ENCODE peak calls at places on chromosomes 5 and 9, in four cellular contexts. L, X, B and J are unnamed samples.

GRCh38 chr5:154583545-154584168 is 105.6 kb upstream of the HAND1 start:
- DNase-seq in B (no peak), X (no peak), L (no peak), J (no peak)

GRCh38 chr9:81035171-81035570 is 654.2 kb downstream of the TLE1 start:
- DNase-seq in L (no peak), X (peak; percentile 5), B (no peak), J (no peak)

GRCh38 chr9:130193531-130194405 is 21.6 kb downstream of the NCS1 start:
- DNase-seq in B (no peak), X (peak; percentile 69), L (no peak), J (no peak)

GRCh38 chr9:124145903-124146575 is 111.7 kb upstream of the NEK6 start:
- DNase-seq in L (no peak), B (no peak), X (no peak), J (no peak)

GRCh38 chr5:14258840-14259239 is 115.7 kb downstream of the TRIO start:
- DNase-seq in B (no peak), L (no peak), X (no peak), J (no peak)

GRCh38 chr9:129143461-129143927 is 32.3 kb downstream of the PTPA start:
- DNase-seq in L (peak; percentile 82), X (no peak), B (no peak), J (peak; percentile 66)

GRCh38 chr5:151454166-151454565 is 6.8 kb downstream of the SLC36A1 start:
- DNase-seq in B (no peak), L (no peak), X (no peak), J (no peak)

GRCh38 chr9:83012160-83012559 is 50.8 kb downstream of the RASEF start:
- DNase-seq in L (no peak), B (no peak), X (no peak), J (no peak)

GRCh38 chr9:126499005-126499910 is 114.5 kb upstream of the LMX1B start:
- DNase-seq in B (peak; percentile 46), L (no peak), X (peak; percentile 82), J (peak; percentile 65)

GRCh38 chr5:181161534-181162175 is 14.3 kb downstream of the OR2V2 start:
- DNase-seq in X (no peak), B (no peak), L (no peak), J (no peak)

GRCh38 chr5:181156758-181157157 is 9.4 kb downstream of the OR2V2 start:
- DNase-seq in B (no peak), X (no peak), L (no peak), J (no peak)

GRCh38 chr5:181160144-181160754 is 12.9 kb downstream of the OR2V2 start:
- DNase-seq in B (peak; percentile 66), L (peak; percentile 33), X (peak; percentile 86), J (no peak)

GRCh38 chr5:181158869-181159268 is 11.5 kb downstream of the OR2V2 start:
- DNase-seq in B (no peak), L (no peak), X (no peak), J (no peak)

DNA sequence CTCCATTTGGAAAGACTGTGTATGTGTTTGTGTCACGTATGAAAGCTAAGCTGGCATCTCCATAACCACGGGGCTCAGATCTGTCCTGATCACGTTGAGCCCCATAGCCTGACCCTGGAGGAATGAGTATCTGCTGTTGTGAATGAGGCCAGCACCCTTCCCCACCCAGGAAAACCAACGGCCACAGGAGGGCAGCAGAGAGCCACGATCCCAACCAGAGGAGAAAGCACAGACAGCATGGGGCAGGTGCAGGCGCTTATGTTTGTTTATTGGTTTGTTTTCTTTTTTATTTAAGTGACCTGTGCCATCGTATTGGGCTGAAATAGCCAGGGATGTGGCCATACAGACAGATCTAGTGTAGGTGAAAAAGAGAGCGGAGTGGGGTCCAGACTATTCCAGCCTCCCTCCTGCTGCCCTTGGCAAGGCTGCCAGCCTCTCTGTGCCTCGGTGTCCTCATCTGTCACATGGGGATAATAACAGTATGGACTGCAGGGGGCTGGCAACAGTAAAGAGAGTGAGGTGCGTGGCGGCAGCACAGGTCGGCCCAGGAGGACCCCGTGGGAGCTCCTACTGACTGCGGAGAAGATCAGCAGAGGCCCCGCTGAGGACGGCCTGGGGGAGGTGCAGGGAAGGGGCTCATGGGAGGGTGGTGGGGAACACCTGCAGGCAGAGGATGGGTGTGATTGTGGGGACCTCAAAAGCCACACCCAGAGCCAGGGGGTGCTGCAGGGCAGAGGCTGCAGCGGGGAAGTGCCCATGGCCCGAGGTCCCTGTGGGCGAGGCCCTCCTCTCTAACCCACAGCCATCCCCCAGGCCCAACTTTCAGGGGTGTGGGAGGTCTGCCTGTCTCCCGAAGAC is 12.1 kb downstream of the OR2V2 start:
- DNase-seq in B (peak; percentile 79), L (peak; percentile 84), X (peak; percentile 82), J (peak; percentile 85)
- H3K27ac ChIP-seq in B (peak overlapping the region; percentile 81), L (peak overlapping the region; percentile 80), X (peak overlapping the region; percentile 82), J (no peak overlapping the region)

GRCh38 chr5:141135030-141135717 is at the start of gene PCDHB5:
- DNase-seq in B (no peak), L (no peak), X (no peak), J (no peak)
- TF ChIP-seq CTCF in B (peak; percentile 12), L (peak; percentile 53), X (peak; percentile 36), J (peak; percentile 32)

GRCh38 chr5:116837876-116838568 is 263.4 kb upstream of the SEMA6A start:
- DNase-seq in X (peak; percentile 25), B (no peak), L (no peak), J (no peak)
- H3K27ac ChIP-seq in X (no peak overlapping the region), B (no peak overlapping the region), L (no peak overlapping the region), J (no peak overlapping the region)

DNA sequence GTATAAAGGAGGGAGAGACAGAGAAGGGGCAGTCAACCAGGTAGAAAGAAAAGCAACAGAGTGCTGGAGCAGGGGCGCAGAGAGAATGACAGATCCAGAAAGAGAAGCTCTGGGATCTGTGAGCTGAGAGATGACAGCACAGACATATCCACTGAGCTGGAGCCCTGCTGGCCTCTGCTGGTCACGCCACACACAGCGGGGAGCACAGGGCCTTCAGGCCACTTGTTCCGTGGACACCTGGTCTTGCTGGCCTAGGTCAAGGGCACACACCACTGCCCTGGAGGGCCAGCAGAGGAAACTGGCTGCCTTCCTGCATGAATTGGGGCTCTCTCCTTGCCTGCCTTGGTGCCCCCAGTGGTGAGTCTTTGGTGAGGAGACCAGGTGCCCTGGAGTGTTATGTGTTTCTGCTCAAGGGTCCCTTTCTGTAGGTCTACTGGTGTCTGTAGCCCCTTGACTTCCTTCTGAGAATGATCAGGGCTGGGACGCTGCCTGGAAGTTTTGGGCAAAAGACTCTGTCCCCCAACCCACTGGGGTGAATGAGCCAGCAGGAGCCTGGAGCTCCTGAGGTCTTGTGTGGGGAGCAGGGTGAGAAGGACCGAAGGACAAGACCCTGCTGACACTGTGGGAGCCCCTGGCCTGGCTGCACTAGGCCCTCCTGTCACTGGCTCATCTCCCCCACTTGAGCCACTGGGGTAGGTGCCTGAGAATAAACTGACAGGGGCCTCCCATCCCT is 59.2 kb upstream of the ADAMTS2 start:
- DNase-seq in B (no peak), X (peak; percentile 62), L (no peak), J (no peak)
- TF ChIP-seq CTCF in B (no peak), X (no peak), L (peak; percentile 35), J (peak; percentile 21)

GRCh38 chr5:55601209-55601618 is 66.5 kb upstream of the PLPP1 start:
- DNase-seq in L (peak; percentile 80), B (no peak), X (no peak), J (peak; percentile 62)
- H3K27ac ChIP-seq in L (peak overlapping the region; percentile 97), B (no peak overlapping the region), X (peak overlapping the region; percentile 90), J (peak overlapping the region; percentile 86)

DNA sequence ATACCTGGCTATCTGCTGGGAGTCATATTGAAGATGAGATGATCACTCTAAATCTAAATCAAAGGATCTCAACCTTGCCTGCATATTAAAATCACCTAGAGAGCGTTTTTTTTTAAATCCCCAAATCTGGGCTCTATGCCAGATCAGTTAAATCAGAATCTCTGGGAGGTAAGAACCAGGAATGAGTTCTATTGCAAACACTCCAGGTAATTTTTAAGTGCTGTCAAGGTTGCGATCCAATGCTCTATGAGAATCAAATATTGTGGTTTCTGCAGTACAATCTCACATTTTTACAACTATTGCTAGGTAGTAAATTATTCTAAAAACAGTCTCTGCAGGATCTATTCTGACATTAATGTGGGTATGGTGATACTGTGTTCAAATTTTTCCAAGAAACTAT is 202.3 kb upstream of the OR13F1 start:
- DNase-seq in L (no peak), X (no peak), B (no peak), J (no peak)
- TF ChIP-seq CTCF in L (no peak), X (no peak), B (no peak), J (no peak)

GRCh38 chr5:115884704-115885103 is 43.0 kb downstream of the AP3S1 start:
- DNase-seq in B (no peak), X (no peak), L (no peak), J (no peak)
- H3K27ac ChIP-seq in B (no peak overlapping the region), X (no peak overlapping the region), L (no peak overlapping the region), J (no peak overlapping the region)